ENCODE peak calls at places on chromosomes 5 and 9, in four cellular contexts. C is H54; U is stimulated activated CD4-positive, alpha-beta T cell treated with anti-CD3 and anti-CD28 coated beads, Interleukin-2, amount 100 ng/mL, for 48 hours; Q is endothelial cell. R is an unnamed sample.

GRCh38 chr9:12774861-12775367 is at the start of gene LURAP1L:
- DNase-seq in U (no peak), C (no peak), Q (peak; percentile 10), R (peak; percentile 82)

GRCh38 chr5:132487841-132488555 is 2.6 kb downstream of the IRF1 start:
- DNase-seq in C (no peak), Q (no peak), U (no peak), R (no peak)

GRCh38 chr5:168106008-168106761 is 185.3 kb upstream of the WWC1 start:
- DNase-seq in Q (no peak), U (no peak), C (peak; percentile 30), R (no peak)

GRCh38 chr5:73412597-73412988 is 36.0 kb downstream of the FOXD1 start:
- DNase-seq in Q (no peak), U (no peak), C (peak; percentile 57), R (peak; percentile 33)

GRCh38 chr5:170809551-170809950 is 26.0 kb downstream of the GABRP start:
- DNase-seq in C (no peak), Q (peak; percentile 11), U (no peak), R (no peak)

GRCh38 chr5:14396071-14396470 is 185.5 kb upstream of the OTULINL start:
- DNase-seq in C (no peak), Q (no peak), U (no peak), R (no peak)

GRCh38 chr9:76603448-76603895 is 144.5 kb downstream of the GCNT1 start:
- DNase-seq in U (no peak), Q (no peak), C (no peak), R (peak; percentile 53)

GRCh38 chr5:137604348-137605095 is 105.4 kb upstream of the SPOCK1 start:
- DNase-seq in Q (no peak), U (no peak), C (no peak), R (no peak)

GRCh38 chr5:62948294-62948693 is 369.7 kb downstream of the LRRC70 start:
- DNase-seq in C (no peak), U (no peak), Q (no peak), R (no peak)

GRCh38 chr9:76423216-76424177 is 29.3 kb upstream of the RFK start:
- DNase-seq in Q (no peak), C (no peak), U (no peak), R (no peak)

GRCh38 chr5:171867786-171868185 is 82.2 kb downstream of the SMIM23 start:
- DNase-seq in Q (no peak), C (no peak), U (no peak), R (no peak)

GRCh38 chr5:40171971-40172370 is 507.7 kb upstream of the PTGER4 start:
- DNase-seq in C (peak; percentile 16), U (no peak), Q (no peak), R (no peak)

GRCh38 chr9:91082709-91083108 is 279.0 kb downstream of the AUH start:
- DNase-seq in U (no peak), C (no peak), Q (no peak), R (no peak)

GRCh38 chr9:97958812-97959511 is 21.0 kb upstream of the HEMGN start:
- DNase-seq in U (no peak), C (no peak), Q (no peak), R (peak; percentile 54)

GRCh38 chr5:125470503-125470902 is 724.1 kb upstream of the ZNF608 start:
- DNase-seq in C (no peak), U (no peak), Q (no peak), R (peak; percentile 77)

GRCh38 chr9:37030591-37030939 is 3.5 kb downstream of the PAX5 start:
- DNase-seq in C (no peak), U (no peak), Q (no peak), R (no peak)

GRCh38 chr5:92391-93220 is 638 bp downstream of the PLEKHG4B start:
- DNase-seq in C (no peak), U (no peak), Q (peak; percentile 26), R (no peak)

GRCh38 chr5:17087035-17087434 is 130.4 kb upstream of the BASP1 start:
- DNase-seq in Q (no peak), U (no peak), C (no peak), R (peak; percentile 41)

GRCh38 chr9:93305497-93306020 is 121.6 kb downstream of the WNK2 start:
- DNase-seq in C (no peak), Q (no peak), U (no peak), R (no peak)

GRCh38 chr5:150604010-150604409 is 36.5 kb upstream of the SYNPO start:
- DNase-seq in U (no peak), Q (no peak), C (no peak), R (no peak)

GRCh38 chr5:41670216-41670615 is 159.8 kb upstream of the PLCXD3 start:
- DNase-seq in Q (no peak), C (no peak), U (no peak), R (no peak)

GRCh38 chr9:29456940-29457339 is 1883.7 kb upstream of the C9orf72 start:
- DNase-seq in U (no peak), Q (no peak), C (peak; percentile 7), R (peak; percentile 64)

GRCh38 chr9:105608685-105609598 is 51.0 kb downstream of the FKTN start:
- DNase-seq in Q (no peak), U (no peak), C (peak; percentile 15), R (peak; percentile 69)

GRCh38 chr9:134807726-134808125 is 72.9 kb upstream of the FCN2 start:
- DNase-seq in U (no peak), Q (no peak), C (no peak), R (peak; percentile 30)

GRCh38 chr5:115936031-115936430 is 26.2 kb upstream of the LVRN start:
- DNase-seq in U (no peak), Q (no peak), C (no peak), R (no peak)

GRCh38 chr9:116049506-116049905 is 104.1 kb upstream of the PAPPA start:
- DNase-seq in C (no peak), Q (no peak), U (no peak), R (no peak)

GRCh38 chr9:91489391-91489899 is 65.8 kb upstream of the NFIL3 start:
- DNase-seq in Q (no peak), C (no peak), U (no peak), R (peak; percentile 87)

GRCh38 chr5:76850543-76851140 is 828 bp downstream of the S100Z start:
- DNase-seq in C (no peak), U (no peak), Q (no peak), R (no peak)

GRCh38 chr9:69637801-69638200 is 34.4 kb downstream of the APBA1 start:
- DNase-seq in U (no peak), C (peak; percentile 30), Q (no peak), R (peak; percentile 80)

GRCh38 chr5:172731286-172732073 is 39.5 kb downstream of the DUSP1 start:
- DNase-seq in Q (no peak), U (no peak), C (peak; percentile 30), R (no peak)

GRCh38 chr5:176844706-176845391 is 34.5 kb downstream of the UNC5A start:
- DNase-seq in Q (no peak), C (peak; percentile 86), U (no peak), R (no peak)

GRCh38 chr9:134324359-134325095 is 1.7 kb upstream of the RXRA start:
- DNase-seq in U (no peak), Q (no peak), C (peak; percentile 87), R (peak; percentile 46)

GRCh38 chr5:314676-315487 is 6.6 kb upstream of the AHRR start:
- DNase-seq in C (no peak), Q (no peak), U (no peak), R (no peak)

GRCh38 chr5:148759101-148759500 is 67.3 kb upstream of the ADRB2 start:
- DNase-seq in Q (no peak), C (no peak), U (no peak), R (no peak)

GRCh38 chr9:89879711-89880110 is 274.9 kb downstream of the GADD45G start:
- DNase-seq in U (no peak), C (no peak), Q (no peak), R (no peak)

GRCh38 chr5:124655211-124655880 is 91.1 kb downstream of the ZNF608 start:
- DNase-seq in C (no peak), U (no peak), Q (no peak), R (no peak)

GRCh38 chr9:137878146-137878941 is 762 bp downstream of the CACNA1B start:
- DNase-seq in U (peak; percentile 28), Q (peak; percentile 91), C (no peak), R (no peak)

R was measured in myocyte.